ENCODE peak calls at places on chromosomes 4 and X, in five cellular contexts. C, R, D, O and T are unnamed samples.
A peak's percentile ranks its signal among the peaks of the same experiment; 100 is the strongest.

GRCh38 chr4:75498041-75498440 is 16.2 kb downstream of the RCHY1 start:
- DNase-seq in R (no peak), D (no peak), C (no peak), O (no peak), T (no peak)

GRCh38 chrX:39815621-39816020 is 282.1 kb downstream of the BCOR start:
- DNase-seq in R (no peak), D (no peak), O (no peak), C (no peak), T (no peak)

GRCh38 chr4:114015444-114015899 is 36.0 kb upstream of the ARSJ start:
- DNase-seq in O (no peak), R (no peak), D (no peak), C (no peak), T (no peak)

GRCh38 chrX:56794831-56795230 is 65.8 kb downstream of the NBDY start:
- DNase-seq in D (no peak), O (no peak), R (no peak), C (no peak), T (no peak)

GRCh38 chr4:20809796-20810195 is 109.5 kb downstream of the PACRGL start:
- DNase-seq in R (no peak), C (no peak), O (peak; percentile 29), D (peak; percentile 86), T (no peak)

GRCh38 chr4:128707864-128708263 is 101.6 kb upstream of the JADE1 start:
- DNase-seq in R (no peak), O (no peak), D (no peak), C (no peak), T (no peak)

GRCh38 chr4:165308174-165308573 is 19.3 kb upstream of the MSMO1 start:
- DNase-seq in O (no peak), D (no peak), C (no peak), R (no peak), T (no peak)

GRCh38 chrX:29662101-29662500 is 553.3 kb upstream of the MAGEB2 start:
- DNase-seq in D (no peak), C (no peak), O (no peak), R (no peak), T (no peak)

GRCh38 chrX:68808686-68809357 is 20.0 kb upstream of the EFNB1 start:
- DNase-seq in D (no peak), C (no peak), R (no peak), O (no peak), T (no peak)

GRCh38 chrX:39253551-39253950 is 452.3 kb downstream of the MID1IP1 start:
- DNase-seq in D (no peak), C (no peak), O (no peak), R (no peak), T (no peak)

GRCh38 chrX:23317799-23318724 is 16.6 kb upstream of the PTCHD1 start:
- DNase-seq in C (no peak), O (no peak), R (peak; percentile 18), D (no peak), T (no peak)

GRCh38 chr4:112296949-112297483 is at the start of gene ALPK1:
- DNase-seq in C (no peak), O (no peak), R (peak; percentile 62), D (no peak), T (no peak)

GRCh38 chrX:79366888-79367749 is at the start of gene ITM2A:
- DNase-seq in R (peak; percentile 51), O (peak; percentile 27), D (no peak), C (peak; percentile 65), T (no peak)

GRCh38 chr4:55303818-55304217 is 42.2 kb upstream of the SRD5A3 start:
- DNase-seq in C (no peak), O (no peak), D (no peak), R (no peak), T (no peak)

GRCh38 chr4:99651370-99651769 is 6.3 kb downstream of the C4orf54 start:
- DNase-seq in R (no peak), C (no peak), D (no peak), O (no peak), T (no peak)

GRCh38 chrX:16786791-16787735 is 797 bp downstream of the TXLNG start:
- DNase-seq in D (no peak), R (peak; percentile 33), C (peak; percentile 68), O (no peak), T (peak; percentile 47)

GRCh38 chrX:47587906-47588735 is 5.9 kb downstream of the TIMP1 start:
- DNase-seq in C (no peak), D (no peak), R (no peak), O (no peak), T (no peak)

GRCh38 chr4:57501715-57502114 is 391.5 kb upstream of the IGFBP7 start:
- DNase-seq in D (no peak), R (no peak), O (no peak), C (no peak), T (no peak)

GRCh38 chr4:87038837-87039715 is 104.3 kb downstream of the AFF1 start:
- DNase-seq in O (peak; percentile 48), D (peak; percentile 77), R (no peak), C (no peak), T (peak; percentile 87)

GRCh38 chr4:148092316-148093014 is 349.7 kb downstream of the NR3C2 start:
- DNase-seq in D (no peak), R (no peak), O (no peak), C (no peak), T (no peak)

GRCh38 chrX:134542485-134542884 is 82.5 kb downstream of the HPRT1 start:
- DNase-seq in O (no peak), D (no peak), C (peak; percentile 66), R (no peak), T (peak; percentile 38)

GRCh38 chrX:39162322-39162721 is 361.1 kb downstream of the MID1IP1 start:
- DNase-seq in C (peak; percentile 35), O (no peak), D (no peak), R (no peak), T (peak; percentile 2)

GRCh38 chr4:5891563-5892320 is 1.1 kb downstream of the CRMP1 start:
- DNase-seq in O (no peak), R (no peak), C (no peak), D (no peak), T (no peak)

GRCh38 chr4:139686988-139687387 is 21.4 kb downstream of the MGST2 start:
- DNase-seq in D (no peak), R (no peak), C (no peak), O (no peak), T (no peak)

GRCh38 chr4:29423836-29424721 is 1296.1 kb upstream of the PCDH7 start:
- DNase-seq in R (no peak), O (no peak), C (no peak), D (no peak), T (no peak)

DNA sequence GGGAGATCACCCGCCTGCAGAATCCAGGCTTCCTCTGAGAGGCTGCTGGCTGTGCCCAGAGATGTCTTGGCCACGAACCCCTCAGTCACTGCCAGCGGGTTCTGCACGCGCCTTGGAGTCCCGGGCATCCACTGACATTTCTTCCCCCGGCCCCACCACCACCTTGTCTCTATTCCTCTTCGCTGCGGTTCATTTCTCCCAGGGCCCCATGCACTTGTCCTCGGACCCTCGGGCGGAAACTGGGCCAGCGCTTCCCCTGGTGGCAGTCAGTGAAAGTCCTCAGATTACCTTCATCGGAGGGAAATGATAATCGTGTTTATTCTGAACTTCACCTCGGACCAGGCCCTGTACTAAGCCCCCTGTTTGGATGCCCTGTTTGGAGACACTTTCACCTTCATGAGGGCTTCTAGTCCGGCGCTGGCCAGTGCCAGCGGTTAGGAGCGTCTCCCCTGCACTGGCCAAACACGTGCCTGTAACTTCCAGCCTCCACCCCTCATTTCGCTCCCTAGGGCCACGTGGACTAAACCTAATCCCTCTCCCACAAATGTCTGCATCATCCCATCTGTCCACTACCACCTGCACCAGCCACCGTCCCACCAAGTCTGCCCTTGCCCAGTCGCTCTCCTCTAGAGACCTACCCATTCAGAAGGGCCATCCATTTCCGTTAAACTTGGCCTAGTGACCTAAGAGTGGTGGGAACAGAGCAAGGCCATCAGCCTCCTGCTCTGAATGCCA is 82.0 kb downstream of the DCTD start:
- DNase-seq in D (no peak), R (no peak), C (no peak), O (no peak), T (no peak)
- TF ChIP-seq CTCF in D (no peak), R (no peak), C (no peak), O (no peak), T (no peak)

DNA sequence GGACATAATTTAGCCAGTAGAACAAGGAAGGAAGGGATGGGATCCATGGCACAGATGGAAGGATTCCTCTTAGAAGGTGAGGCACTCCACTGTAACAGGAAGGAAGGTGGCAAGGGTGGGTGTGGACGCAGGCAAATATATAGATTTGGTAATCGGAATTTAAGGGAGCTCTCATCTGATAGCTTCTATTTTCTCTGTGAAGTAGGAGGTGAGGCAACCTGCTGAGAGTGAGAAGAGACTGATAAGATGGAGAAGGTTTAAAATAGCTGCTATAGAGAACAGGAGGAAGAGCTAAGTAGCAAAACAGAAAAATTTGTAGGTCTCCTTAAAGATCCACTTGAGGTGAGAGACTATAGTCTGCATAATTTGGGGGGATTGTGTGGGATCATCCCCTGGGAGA is 61.8 kb upstream of the BRS3 start:
- DNase-seq in C (no peak), R (no peak), O (no peak), D (no peak), T (no peak)
- TF ChIP-seq CTCF in C (no peak), R (no peak), O (no peak), D (no peak), T (no peak)

DNA sequence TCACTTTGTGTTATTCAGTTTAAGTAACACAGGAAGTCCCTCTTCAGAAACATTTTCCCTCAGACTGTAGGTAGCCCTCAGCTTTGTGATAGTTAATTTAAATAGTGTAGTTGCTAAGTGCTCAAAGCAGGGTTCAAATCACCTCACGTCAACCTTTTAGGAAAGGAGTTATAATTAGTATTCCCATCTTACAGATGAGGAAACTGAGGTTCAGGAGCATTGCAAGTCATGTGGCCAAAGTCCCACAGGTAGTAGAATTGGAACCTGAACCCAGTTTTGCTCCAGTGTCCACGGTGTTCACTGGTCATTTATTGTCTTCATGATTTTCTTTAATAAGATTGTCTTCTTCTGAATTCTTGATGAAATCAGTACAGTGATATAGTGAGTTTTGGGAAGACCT is 4.3 kb upstream of the DCHS2 start:
- DNase-seq in R (no peak), D (no peak), O (no peak), C (no peak), T (no peak)
- TF ChIP-seq CTCF in R (no peak), D (no peak), O (no peak), C (no peak), T (no peak)

GRCh38 chr4:16222957-16223527 is 3.2 kb downstream of the TAPT1 start:
- DNase-seq in O (no peak), R (no peak), D (no peak), C (no peak), T (no peak)
- TF ChIP-seq CTCF in O (no peak), R (no peak), D (no peak), C (no peak), T (no peak)

DNA sequence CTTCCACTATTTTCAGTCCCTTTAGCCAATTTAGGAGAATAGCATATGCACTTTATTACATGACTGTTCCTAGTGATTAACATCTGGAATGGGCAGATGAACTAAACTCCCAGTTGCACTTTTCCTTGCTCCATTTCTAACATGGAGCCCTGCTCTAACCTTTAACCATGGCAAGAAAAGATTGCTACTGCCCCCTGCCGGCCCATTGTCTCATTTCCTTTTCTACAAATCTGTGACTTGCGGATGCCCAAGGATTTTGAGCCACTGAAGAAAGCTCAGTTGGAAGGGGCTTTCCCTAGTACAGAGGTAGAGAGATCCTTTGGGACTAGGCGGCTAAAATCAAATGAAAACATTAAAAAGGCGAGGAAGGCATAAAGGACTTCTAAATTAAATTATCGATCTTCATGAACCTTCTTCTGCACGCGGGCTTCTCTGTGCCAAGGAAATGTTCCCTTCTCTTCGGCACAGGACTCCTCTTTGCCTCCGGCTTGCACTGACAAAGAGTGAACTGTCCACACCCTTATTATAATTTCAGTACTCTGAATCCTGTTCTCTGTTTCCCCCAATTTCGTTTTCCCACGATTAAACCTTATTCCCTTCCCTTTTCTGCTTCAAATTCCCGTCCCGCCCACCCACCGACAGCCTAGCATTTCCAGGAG is 578 bp upstream of the GLRA2 start:
- DNase-seq in R (peak; percentile 44), D (no peak), C (peak; percentile 62), O (peak; percentile 20), T (peak; percentile 62)
- TF ChIP-seq CTCF in R (peak; percentile 46), D (peak; percentile 45), C (peak; percentile 20), O (no peak), T (peak; percentile 52)

GRCh38 chrX:129840334-129840733 is 3.4 kb downstream of the ZDHHC9 start:
- DNase-seq in C (no peak), O (no peak), D (no peak), R (no peak), T (no peak)
- TF ChIP-seq CTCF in C (no peak), O (no peak), D (no peak), R (no peak), T (no peak)